ENCODE peak calls at places on chromosomes 6 and 20, in six cellular contexts. E, S, Q, R, D and O are unnamed samples.

GRCh38 chr20:8536219-8536618 is 404.2 kb downstream of the PLCB1 start:
- DNase-seq in E (no peak), S (no peak), Q (no peak), R (no peak), D (no peak), O (no peak)

GRCh38 chr20:51631011-51631950 is 88.8 kb upstream of the NFATC2 start:
- DNase-seq in E (peak), S (peak), Q (peak), R (peak), D (no peak), O (peak)

GRCh38 chr6:24397631-24398030 is 5.1 kb upstream of the MRS2 start:
- DNase-seq in E (no peak), S (no peak), Q (no peak), R (no peak), D (no peak), O (no peak)

GRCh38 chr6:3023663-3024483 is 24.2 kb downstream of the NQO2 start:
- DNase-seq in E (peak), S (peak), Q (peak), R (no peak), D (peak), O (peak)

GRCh38 chr20:64144144-64144912 is 19.9 kb upstream of the MYT1 start:
- DNase-seq in E (no peak), S (no peak), Q (no peak), R (no peak), D (no peak), O (no peak)

GRCh38 chr6:70599187-70599586 is 32.5 kb downstream of the SDHAF4 start:
- DNase-seq in E (no peak), S (no peak), Q (no peak), R (no peak), D (no peak), O (no peak)

GRCh38 chr20:57582432-57583288 is 21.8 kb downstream of the PCK1 start:
- DNase-seq in E (peak), S (no peak), Q (no peak), R (no peak), D (peak), O (no peak)

GRCh38 chr20:2420510-2420909 is 39.8 kb downstream of the TGM6 start:
- DNase-seq in E (no peak), S (no peak), Q (no peak), R (no peak), D (no peak), O (no peak)

GRCh38 chr20:8898823-8899222 is 170.1 kb upstream of the PLCB4 start:
- DNase-seq in E (peak), S (no peak), Q (no peak), R (no peak), D (no peak), O (no peak)

GRCh38 chr6:31530659-31531058 is 1.9 kb downstream of the MCCD1 start:
- DNase-seq in E (no peak), S (no peak), Q (no peak), R (no peak), D (no peak), O (no peak)

GRCh38 chr20:33276303-33277113 is 6.5 kb upstream of the BPIFB1 start:
- DNase-seq in E (no peak), S (no peak), Q (no peak), R (no peak), D (peak), O (no peak)

GRCh38 chr6:161465403-161465802 is 191.5 kb upstream of the AGPAT4 start:
- DNase-seq in E (no peak), S (no peak), Q (no peak), R (no peak), D (no peak), O (no peak)

GRCh38 chr6:340991-341827 is 48.9 kb downstream of the DUSP22 start:
- DNase-seq in E (no peak), S (no peak), Q (no peak), R (no peak), D (no peak), O (no peak)